ENCODE peak calls at places on chromosome 9, in six cellular contexts. B, I, A, M, L and J are unnamed samples.

GRCh38 chr9:112322701-112323377 is 10.6 kb downstream of the PTBP3 start:
- DNase-seq in B (no peak), I (no peak), A (no peak), M (no peak), L (no peak), J (no peak)

GRCh38 chr9:114261026-114261425 is 61.9 kb upstream of the ORM1 start:
- DNase-seq in B (no peak), I (no peak), A (no peak), M (peak), L (no peak), J (no peak)

GRCh38 chr9:5310851-5311250 is 6.3 kb upstream of the RLN2 start:
- DNase-seq in B (no peak), I (no peak), A (no peak), M (no peak), L (no peak), J (no peak)

GRCh38 chr9:113347479-113347878 is 1.9 kb upstream of the BSPRY start:
- DNase-seq in B (no peak), I (no peak), A (no peak), M (peak), L (no peak), J (no peak)

GRCh38 chr9:104544644-104545043 is 8.0 kb upstream of the OR13C3 start:
- DNase-seq in B (no peak), I (no peak), A (no peak), M (no peak), L (no peak), J (no peak)

GRCh38 chr9:105389789-105390188 is 58.0 kb upstream of the FSD1L start:
- DNase-seq in B (no peak), I (no peak), A (no peak), M (no peak), L (no peak), J (no peak)

GRCh38 chr9:122192261-122192875 is 32.7 kb downstream of the MORN5 start:
- DNase-seq in B (no peak), I (no peak), A (no peak), M (no peak), L (no peak), J (no peak)

GRCh38 chr9:32843295-32843694 is 60.0 kb downstream of the TMEM215 start:
- DNase-seq in B (no peak), I (no peak), A (no peak), M (no peak), L (no peak), J (no peak)

GRCh38 chr9:80867731-80868130 is 821.6 kb downstream of the TLE1 start:
- DNase-seq in B (peak), I (no peak), A (no peak), M (no peak), L (no peak), J (no peak)

GRCh38 chr9:91967259-91967658 is 17.2 kb upstream of the ROR2 start:
- DNase-seq in B (no peak), I (no peak), A (no peak), M (no peak), L (no peak), J (no peak)

GRCh38 chr9:36893148-36893547 is 140.9 kb downstream of the PAX5 start:
- DNase-seq in B (no peak), I (no peak), A (no peak), M (peak), L (peak), J (no peak)

GRCh38 chr9:126508171-126508591 is 105.5 kb upstream of the LMX1B start:
- DNase-seq in B (no peak), I (no peak), A (no peak), M (peak), L (no peak), J (no peak)

GRCh38 chr9:16833285-16833684 is 37.2 kb downstream of the BNC2 start:
- DNase-seq in B (no peak), I (no peak), A (no peak), M (no peak), L (no peak), J (no peak)
- H3K4me3 ChIP-seq in B (no peak), I (no peak), A (no peak), M (no peak), L (no peak), J (no peak)

GRCh38 chr9:132032584-132032945 is 47.1 kb downstream of the MED27 start:
- DNase-seq in B (no peak), I (no peak), A (no peak), M (peak), L (no peak), J (no peak)
- H3K4me3 ChIP-seq in B (no peak), I (no peak), A (no peak), M (no peak), L (no peak), J (no peak)

GRCh38 chr9:132075853-132076252 is 3.8 kb downstream of the MED27 start:
- DNase-seq in B (no peak), I (no peak), A (no peak), M (no peak), L (no peak), J (no peak)

GRCh38 chr9:132079391-132080071 is at the start of gene MED27:
- DNase-seq in B (peak), I (peak), A (peak), M (peak), L (peak), J (peak)

GRCh38 chr9:132078369-132079356 is 1.0 kb downstream of the MED27 start:
- DNase-seq in B (peak), I (peak), A (peak), M (no peak), L (no peak), J (no peak)

GRCh38 chr9:132074736-132075135 is 4.9 kb downstream of the MED27 start:
- DNase-seq in B (peak), I (no peak), A (peak), M (no peak), L (no peak), J (peak)

DNA sequence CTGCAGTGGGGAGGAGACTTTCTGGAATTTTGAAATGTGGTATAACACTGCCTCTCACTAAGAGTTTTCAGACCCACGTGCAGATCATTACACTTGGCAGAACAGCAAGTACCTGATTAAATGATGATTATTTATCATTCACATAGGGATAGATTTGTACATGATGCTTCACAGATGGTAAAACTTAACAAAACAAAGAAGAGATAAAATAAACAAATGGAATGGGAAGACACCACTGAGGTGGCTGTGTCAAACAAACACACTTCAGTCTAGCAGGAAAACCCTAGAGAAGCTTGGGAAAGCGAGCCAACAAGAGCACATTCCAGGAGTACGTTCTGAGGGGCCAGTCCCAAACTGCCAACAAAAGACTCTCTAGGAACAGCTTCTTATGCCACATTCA is 1.8 kb downstream of the MED27 start:
- DNase-seq in B (no peak), I (no peak), A (no peak), M (no peak), L (no peak), J (no peak)
- H3K4me3 ChIP-seq in B (no peak), I (peak), A (peak), M (peak), L (peak), J (no peak)

GRCh38 chr9:1320667-1321195 is 270.6 kb downstream of the DMRT2 start:
- DNase-seq in B (no peak), I (no peak), A (no peak), M (no peak), L (no peak), J (no peak)

GRCh38 chr9:1319436-1319835 is 269.3 kb downstream of the DMRT2 start:
- DNase-seq in B (no peak), I (no peak), A (no peak), M (no peak), L (no peak), J (no peak)

DNA sequence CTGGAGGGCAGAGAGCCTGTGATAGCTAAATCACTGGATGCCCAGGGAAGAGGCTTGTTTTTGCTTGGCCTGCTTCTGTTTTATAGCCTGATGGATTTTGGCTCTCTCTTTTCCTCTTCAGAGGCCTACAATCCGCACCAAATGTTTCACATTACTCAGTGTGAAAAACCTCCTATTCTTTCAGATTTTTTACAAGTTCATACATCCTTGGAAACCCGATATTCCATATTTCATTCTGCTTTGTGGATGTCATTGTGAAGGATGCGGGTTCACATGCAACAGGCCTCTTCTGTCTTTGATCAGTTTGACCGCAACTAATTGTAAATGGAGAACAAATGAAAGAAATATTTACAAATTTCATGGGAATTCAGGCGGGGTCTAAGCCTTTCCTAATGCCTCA is 269.9 kb downstream of the DMRT2 start:
- DNase-seq in B (no peak), I (no peak), A (no peak), M (no peak), L (no peak), J (no peak)
- H3K4me3 ChIP-seq in B (no peak), I (no peak), A (no peak), M (no peak), L (no peak), J (no peak)

GRCh38 chr9:120841930-120842684 is 615 bp downstream of the PSMD5 start:
- DNase-seq in B (peak), I (no peak), A (no peak), M (no peak), L (no peak), J (no peak)
- H3K4me3 ChIP-seq in B (peak), I (peak), A (peak), M (peak), L (peak), J (peak)

GRCh38 chr9:87035868-87036267 is 88.6 kb upstream of the GAS1 start:
- DNase-seq in B (no peak), I (no peak), A (no peak), M (no peak), L (no peak), J (no peak)

GRCh38 chr9:87036482-87036881 is 89.2 kb upstream of the GAS1 start:
- DNase-seq in B (no peak), I (no peak), A (no peak), M (no peak), L (no peak), J (no peak)

GRCh38 chr9:87039809-87040392 is 92.6 kb upstream of the GAS1 start:
- DNase-seq in B (peak), I (no peak), A (peak), M (no peak), L (no peak), J (no peak)

GRCh38 chr9:87034891-87035290 is 87.6 kb upstream of the GAS1 start:
- DNase-seq in B (no peak), I (peak), A (no peak), M (no peak), L (no peak), J (no peak)

GRCh38 chr9:87040410-87041009 is 93.2 kb upstream of the GAS1 start:
- DNase-seq in B (no peak), I (no peak), A (no peak), M (peak), L (no peak), J (no peak)
- H3K4me3 ChIP-seq in B (no peak), I (no peak), A (no peak), M (peak), L (no peak), J (no peak)